ENCODE peak calls at places on chromosomes 6 and 20, in five cellular contexts. One of them, this sample, is unnamed.

GRCh38 chr6:107690864-107691661 is 133.1 kb downstream of the SCML4 start:
- DNase-seq in heart left ventricle: peak; percentile 47
- DNase-seq in uterus: peak; percentile 70
- DNase-seq in A549: no peak
- DNase-seq in stomach: no peak
- DNase-seq in this sample: no peak

GRCh38 chr6:105568751-105569150 is 165.9 kb upstream of the PREP start:
- DNase-seq in heart left ventricle: no peak
- DNase-seq in uterus: no peak
- DNase-seq in A549: no peak
- DNase-seq in stomach: no peak
- DNase-seq in this sample: no peak

GRCh38 chr6:56291278-56291917 is 44.0 kb upstream of the COL21A1 start:
- DNase-seq in heart left ventricle: no peak
- DNase-seq in A549: no peak
- DNase-seq in uterus: no peak
- DNase-seq in stomach: no peak
- DNase-seq in this sample: no peak

GRCh38 chr20:7723284-7723683 is 217.0 kb downstream of the HAO1 start:
- DNase-seq in stomach: no peak
- DNase-seq in heart left ventricle: no peak
- DNase-seq in uterus: no peak
- DNase-seq in A549: peak; percentile 16
- DNase-seq in this sample: no peak

GRCh38 chr6:11232968-11233626 is 629 bp upstream of the NEDD9 start:
- DNase-seq in stomach: no peak
- DNase-seq in uterus: no peak
- DNase-seq in A549: no peak
- DNase-seq in heart left ventricle: no peak
- DNase-seq in this sample: no peak

GRCh38 chr6:31888281-31889258 is 8.9 kb downstream of the EHMT2 start:
- DNase-seq in stomach: peak; percentile 51
- DNase-seq in uterus: no peak
- DNase-seq in A549: no peak
- DNase-seq in heart left ventricle: no peak
- DNase-seq in this sample: peak; percentile 50

GRCh38 chr20:62924567-62925419 is 1.5 kb downstream of the DIDO1 start:
- DNase-seq in uterus: no peak
- DNase-seq in stomach: no peak
- DNase-seq in heart left ventricle: no peak
- DNase-seq in A549: peak; percentile 42
- DNase-seq in this sample: peak; percentile 44

GRCh38 chr6:38509713-38510112 is 130.0 kb downstream of the BTBD9 start:
- DNase-seq in heart left ventricle: no peak
- DNase-seq in stomach: no peak
- DNase-seq in uterus: no peak
- DNase-seq in A549: peak; percentile 35
- DNase-seq in this sample: no peak

GRCh38 chr6:43090557-43090952 is 14.4 kb downstream of the PTK7 start:
- DNase-seq in stomach: no peak
- DNase-seq in A549: no peak
- DNase-seq in uterus: no peak
- DNase-seq in heart left ventricle: no peak
- DNase-seq in this sample: no peak

GRCh38 chr6:13116155-13116554 is 212.2 kb downstream of the TBC1D7 start:
- DNase-seq in heart left ventricle: no peak
- DNase-seq in stomach: no peak
- DNase-seq in uterus: no peak
- DNase-seq in A549: no peak
- DNase-seq in this sample: no peak

GRCh38 chr6:97322811-97323210 is 39.8 kb upstream of the MMS22L start:
- DNase-seq in uterus: no peak
- DNase-seq in heart left ventricle: no peak
- DNase-seq in stomach: no peak
- DNase-seq in A549: no peak
- DNase-seq in this sample: no peak

GRCh38 chr20:1281279-1282057 is 15.4 kb downstream of the SNPH start:
- DNase-seq in uterus: no peak
- DNase-seq in stomach: peak; percentile 37
- DNase-seq in heart left ventricle: no peak
- DNase-seq in A549: no peak
- DNase-seq in this sample: peak; percentile 36

GRCh38 chr6:124995645-124996325 is 33.5 kb downstream of the RNF217 start:
- DNase-seq in stomach: no peak
- DNase-seq in A549: no peak
- DNase-seq in uterus: no peak
- DNase-seq in heart left ventricle: no peak
- DNase-seq in this sample: no peak

GRCh38 chr6:19135706-19136105 is 701.5 kb upstream of the ID4 start:
- DNase-seq in heart left ventricle: no peak
- DNase-seq in A549: no peak
- DNase-seq in uterus: no peak
- DNase-seq in stomach: no peak
- DNase-seq in this sample: no peak

GRCh38 chr6:163712569-163712966 is 298.1 kb downstream of the QKI start:
- DNase-seq in heart left ventricle: no peak
- DNase-seq in A549: no peak
- DNase-seq in stomach: no peak
- DNase-seq in uterus: no peak
- DNase-seq in this sample: no peak

GRCh38 chr20:32945710-32946221 is 58.5 kb downstream of the SUN5 start:
- DNase-seq in heart left ventricle: no peak
- DNase-seq in A549: no peak
- DNase-seq in uterus: no peak
- DNase-seq in stomach: no peak
- DNase-seq in this sample: no peak

GRCh38 chr6:109687271-109687721 is 3.7 kb downstream of the AK9 start:
- DNase-seq in A549: no peak
- DNase-seq in stomach: no peak
- DNase-seq in heart left ventricle: no peak
- DNase-seq in uterus: no peak
- DNase-seq in this sample: no peak

GRCh38 chr6:99458319-99458718 is 33.2 kb upstream of the PNISR start:
- DNase-seq in uterus: no peak
- DNase-seq in stomach: no peak
- DNase-seq in heart left ventricle: no peak
- DNase-seq in A549: peak; percentile 58
- DNase-seq in this sample: no peak
- TF ChIP-seq CTCF in uterus: no peak
- TF ChIP-seq CTCF in stomach: no peak
- TF ChIP-seq CTCF in heart left ventricle: no peak
- TF ChIP-seq CTCF in A549: no peak
- TF ChIP-seq CTCF in this sample: no peak

DNA sequence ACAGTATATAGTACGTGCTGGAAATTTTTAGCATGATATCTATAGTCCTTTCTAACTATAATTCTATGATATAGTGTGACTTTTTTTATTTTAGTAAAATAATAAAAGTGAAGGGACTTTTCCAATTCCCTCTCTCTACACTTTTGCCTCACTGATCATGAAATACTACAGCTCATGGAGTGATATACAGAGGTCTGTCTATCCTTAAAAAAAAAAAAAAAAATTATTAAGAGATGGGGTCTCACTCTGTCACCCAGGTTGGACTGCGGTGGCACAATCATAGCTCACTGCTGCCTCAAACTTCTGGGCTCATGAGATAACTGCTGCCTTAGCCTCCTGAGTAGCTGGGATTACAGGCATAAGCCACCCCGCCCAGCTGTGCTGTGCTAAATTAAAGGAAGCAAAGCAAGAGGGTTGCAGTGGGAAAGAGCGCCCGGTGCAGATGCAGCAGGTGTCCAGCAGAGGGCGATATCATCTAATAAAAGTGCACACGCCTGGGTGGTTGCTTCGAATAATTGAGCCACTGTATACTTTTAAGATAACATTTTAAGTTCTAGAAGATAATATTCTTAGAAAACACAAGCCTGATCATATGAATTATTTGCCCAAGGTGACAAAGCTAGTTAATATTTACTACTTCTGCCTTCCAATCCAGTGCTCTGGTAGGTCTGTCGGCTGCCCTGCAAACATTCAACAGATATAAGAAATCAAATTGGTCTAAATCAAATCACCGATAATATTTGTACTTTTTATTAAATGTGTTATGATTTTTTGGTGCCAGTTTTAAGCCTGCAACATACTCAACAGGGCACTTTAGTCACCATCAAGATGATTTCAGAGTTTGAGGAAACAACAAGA is 94.9 kb upstream of the NT5E start:
- DNase-seq in heart left ventricle: peak; percentile 64
- DNase-seq in A549: peak; percentile 59
- DNase-seq in uterus: peak; percentile 80
- DNase-seq in stomach: peak; percentile 84
- DNase-seq in this sample: peak; percentile 74
- TF ChIP-seq POLR2A in heart left ventricle: no peak
- TF ChIP-seq POLR2A in A549: no peak
- TF ChIP-seq POLR2A in uterus: no peak
- TF ChIP-seq POLR2A in stomach: no peak
- TF ChIP-seq POLR2A in this sample: no peak

GRCh38 chr6:83911278-83911677 is 51.8 kb downstream of the CYB5R4 start:
- DNase-seq in uterus: no peak
- DNase-seq in stomach: no peak
- DNase-seq in A549: no peak
- DNase-seq in heart left ventricle: no peak
- DNase-seq in this sample: no peak
- TF ChIP-seq CTCF in uterus: no peak
- TF ChIP-seq CTCF in stomach: no peak
- TF ChIP-seq CTCF in A549: no peak
- TF ChIP-seq CTCF in heart left ventricle: no peak
- TF ChIP-seq CTCF in this sample: no peak

GRCh38 chr20:48326868-48327267 is 500.9 kb downstream of the PREX1 start:
- DNase-seq in heart left ventricle: peak; percentile 45
- DNase-seq in stomach: no peak
- DNase-seq in A549: no peak
- DNase-seq in uterus: peak; percentile 32
- DNase-seq in this sample: no peak
- TF ChIP-seq POLR2A in heart left ventricle: no peak
- TF ChIP-seq POLR2A in stomach: no peak
- TF ChIP-seq POLR2A in A549: no peak
- TF ChIP-seq POLR2A in uterus: no peak
- TF ChIP-seq POLR2A in this sample: no peak

DNA sequence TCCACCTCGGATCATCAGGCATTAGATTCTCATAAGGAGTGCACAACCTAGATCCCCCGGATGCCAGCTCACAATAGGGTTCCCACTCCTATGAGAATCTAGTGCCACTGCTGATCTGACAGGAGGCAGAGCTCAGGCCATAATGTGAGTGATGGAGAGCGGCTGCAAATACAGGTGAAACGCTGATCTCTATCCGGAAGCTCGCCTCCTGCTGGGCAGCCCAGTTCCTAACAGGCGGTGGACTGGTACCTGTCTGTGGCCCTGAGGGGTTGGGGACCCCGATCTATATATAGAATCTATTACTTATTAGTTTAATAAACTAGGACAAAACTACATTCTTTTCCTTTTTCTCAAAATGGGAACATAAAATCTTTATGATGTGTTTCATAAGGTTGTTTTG is 741.9 kb downstream of the RFPL4B start:
- DNase-seq in A549: no peak
- DNase-seq in stomach: no peak
- DNase-seq in uterus: no peak
- DNase-seq in heart left ventricle: no peak
- DNase-seq in this sample: no peak
- TF ChIP-seq CTCF in A549: no peak
- TF ChIP-seq CTCF in stomach: no peak
- TF ChIP-seq CTCF in uterus: no peak
- TF ChIP-seq CTCF in heart left ventricle: no peak
- TF ChIP-seq CTCF in this sample: no peak

DNA sequence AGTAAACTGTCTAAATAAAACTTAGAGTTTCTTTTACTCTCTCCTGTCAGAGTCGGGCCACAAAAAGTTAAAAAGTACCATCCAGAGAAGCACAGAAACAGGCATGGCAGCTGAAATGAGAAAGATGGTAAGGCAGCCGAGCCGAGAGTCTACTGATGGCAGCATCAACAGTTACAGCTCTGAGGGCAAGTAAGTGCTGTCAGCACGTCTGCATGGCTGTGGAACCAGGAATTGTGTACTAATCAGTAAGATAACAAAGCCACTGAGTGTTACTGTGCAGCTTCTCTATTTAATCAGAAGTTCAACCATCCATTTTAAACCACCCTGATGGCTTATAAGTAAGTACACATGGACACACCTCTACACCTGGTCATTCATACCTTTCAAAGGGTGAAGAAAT is 231.3 kb upstream of the KCNQ5 start:
- DNase-seq in heart left ventricle: no peak
- DNase-seq in uterus: no peak
- DNase-seq in stomach: no peak
- DNase-seq in A549: no peak
- DNase-seq in this sample: no peak
- TF ChIP-seq POLR2A in heart left ventricle: no peak
- TF ChIP-seq POLR2A in uterus: no peak
- TF ChIP-seq POLR2A in stomach: no peak
- TF ChIP-seq POLR2A in A549: no peak
- TF ChIP-seq POLR2A in this sample: no peak